ENCODE peak calls at places on chromosome 22, in five cellular contexts. A is heart left ventricle, C is HepG2, R is stomach, T is H54. M is an unnamed sample.
A peak's percentile ranks its signal among the peaks of the same experiment; 100 is the strongest.

GRCh38 chr22:17087176-17088131 is 2.7 kb downstream of the IL17RA start:
- DNase-seq in C (no peak), A (no peak), T (no peak), R (no peak), M (no peak)

GRCh38 chr22:32203181-32204105 is 1.4 kb downstream of the RFPL2 start:
- DNase-seq in R (no peak), T (no peak), A (no peak), C (no peak), M (no peak)

GRCh38 chr22:39077513-39077840 is 402 bp downstream of the APOBEC3G start:
- DNase-seq in C (no peak), A (no peak), R (no peak), T (no peak), M (no peak)

GRCh38 chr22:40747361-40747760 is 68.1 kb downstream of the MCHR1 start:
- DNase-seq in T (no peak), C (no peak), A (no peak), R (no peak), M (no peak)

GRCh38 chr22:28710112-28710888 is 30.7 kb upstream of the TTC28 start:
- DNase-seq in T (no peak), C (peak; percentile 13), R (no peak), A (no peak), M (no peak)

GRCh38 chr22:28448625-28449024 is 231.0 kb downstream of the TTC28 start:
- DNase-seq in T (no peak), A (no peak), R (no peak), C (no peak), M (no peak)

GRCh38 chr22:19770349-19771220 is 10.0 kb downstream of the TBX1 start:
- DNase-seq in R (no peak), C (no peak), A (no peak), T (no peak), M (no peak)

GRCh38 chr22:24066872-24067271 is 55.8 kb downstream of the CABIN1 start:
- DNase-seq in T (no peak), A (no peak), C (no peak), R (peak; percentile 71), M (peak; percentile 67)

GRCh38 chr22:29306830-29307657 is 594 bp downstream of the GAS2L1 start:
- DNase-seq in A (peak; percentile 93), T (peak; percentile 62), C (peak; percentile 39), R (peak; percentile 83), M (peak; percentile 85)

GRCh38 chr22:46078241-46079092 is 71.9 kb upstream of the PPARA start:
- DNase-seq in T (no peak), A (peak; percentile 89), C (no peak), R (peak; percentile 81), M (peak; percentile 32)

GRCh38 chr22:27965547-27965946 is 46.5 kb upstream of the PITPNB start:
- DNase-seq in T (no peak), C (no peak), R (no peak), A (no peak), M (no peak)

GRCh38 chr22:19843107-19843856 is 11.4 kb downstream of the GNB1L start:
- DNase-seq in C (no peak), T (no peak), R (peak; percentile 48), A (no peak), M (no peak)

GRCh38 chr22:29109853-29110252 is 37.0 kb downstream of the KREMEN1 start:
- DNase-seq in A (no peak), T (no peak), C (no peak), R (no peak), M (no peak)

GRCh38 chr22:45497746-45498145 is 4.9 kb upstream of the FBLN1 start:
- DNase-seq in T (no peak), R (no peak), C (no peak), A (no peak), M (no peak)

GRCh38 chr22:20654343-20655208 is 119.3 kb upstream of the SERPIND1 start:
- DNase-seq in R (no peak), C (no peak), T (no peak), A (no peak), M (no peak)

GRCh38 chr22:48829908-48830307 is 997.8 kb downstream of the BRD1 start:
- DNase-seq in C (no peak), T (no peak), A (no peak), R (no peak), M (no peak)

GRCh38 chr22:40289991-40290459 is 56.3 kb upstream of the ADSL start:
- DNase-seq in R (peak; percentile 33), C (no peak), T (no peak), A (no peak), M (peak; percentile 27)

GRCh38 chr22:39243443-39244072 is 1.2 kb downstream of the PDGFB start:
- DNase-seq in A (peak; percentile 41), C (peak; percentile 75), R (no peak), T (no peak), M (no peak)

GRCh38 chr22:45777046-45777851 is 105.6 kb downstream of the ATXN10 start:
- DNase-seq in A (no peak), C (no peak), R (no peak), T (no peak), M (no peak)

GRCh38 chr22:25083414-25084166 is 116.1 kb upstream of the CRYBB3 start:
- DNase-seq in T (no peak), C (peak; percentile 88), R (no peak), A (no peak), M (peak; percentile 13)

GRCh38 chr22:25086902-25087282 is 112.8 kb upstream of the CRYBB3 start:
- DNase-seq in A (no peak), T (no peak), R (no peak), C (no peak), M (no peak)

GRCh38 chr22:25085156-25085555 is 114.5 kb upstream of the CRYBB3 start:
- DNase-seq in T (no peak), C (no peak), R (no peak), A (no peak), M (no peak)

GRCh38 chr22:25084405-25085107 is 115.1 kb upstream of the CRYBB3 start:
- DNase-seq in A (no peak), R (no peak), T (no peak), C (no peak), M (no peak)

DNA sequence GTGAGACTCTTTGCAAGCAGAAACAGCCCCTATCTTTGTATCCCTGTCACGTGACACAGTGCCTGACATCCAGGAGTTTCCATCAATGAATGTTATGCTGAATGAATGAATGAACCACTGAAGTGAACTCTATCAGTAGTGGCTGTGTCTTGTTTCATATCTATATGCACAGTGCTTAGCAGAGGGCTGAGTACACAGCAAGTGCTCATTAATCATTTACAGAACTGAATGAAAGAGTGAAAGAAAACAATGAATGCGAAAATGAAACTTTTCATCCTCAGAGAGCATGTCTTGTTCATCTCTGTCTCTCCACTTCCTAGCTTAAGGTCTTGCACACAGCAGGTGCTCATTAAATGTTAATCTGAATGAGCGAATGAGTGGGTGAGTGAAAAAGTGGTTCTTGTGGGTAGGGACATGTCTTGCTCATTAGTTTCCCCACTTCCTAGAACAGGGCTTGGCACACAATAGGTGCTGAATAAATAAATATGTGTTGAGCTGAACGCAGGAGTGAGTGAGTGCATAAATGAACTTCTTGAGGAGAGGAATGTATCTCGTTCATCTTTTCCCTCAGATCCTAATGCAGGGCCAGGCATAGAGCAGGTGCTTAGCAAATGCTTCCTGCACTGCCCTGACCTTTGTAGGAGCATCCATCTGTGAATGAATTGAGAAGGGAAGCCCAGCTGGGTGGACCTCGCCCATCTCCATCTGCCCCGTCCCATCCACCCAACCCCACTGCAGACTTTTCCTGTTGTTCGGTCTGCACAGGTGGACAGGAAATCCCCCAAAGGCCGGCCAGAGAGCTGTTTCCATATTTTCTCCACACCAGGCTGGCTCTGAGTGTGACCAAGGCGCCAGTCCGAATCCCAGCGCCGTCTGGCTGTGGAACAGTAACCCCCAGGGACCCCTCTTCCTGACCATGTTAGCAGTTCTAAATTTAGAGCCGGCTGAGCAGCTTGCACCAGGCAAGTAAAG is 113.4 kb upstream of the CRYBB3 start:
- DNase-seq in C (peak; percentile 91), T (no peak), R (no peak), A (peak; percentile 66), M (no peak)
- TF ChIP-seq POLR2A in C (no peak), T (no peak), R (no peak), A (no peak), M (no peak)

DNA sequence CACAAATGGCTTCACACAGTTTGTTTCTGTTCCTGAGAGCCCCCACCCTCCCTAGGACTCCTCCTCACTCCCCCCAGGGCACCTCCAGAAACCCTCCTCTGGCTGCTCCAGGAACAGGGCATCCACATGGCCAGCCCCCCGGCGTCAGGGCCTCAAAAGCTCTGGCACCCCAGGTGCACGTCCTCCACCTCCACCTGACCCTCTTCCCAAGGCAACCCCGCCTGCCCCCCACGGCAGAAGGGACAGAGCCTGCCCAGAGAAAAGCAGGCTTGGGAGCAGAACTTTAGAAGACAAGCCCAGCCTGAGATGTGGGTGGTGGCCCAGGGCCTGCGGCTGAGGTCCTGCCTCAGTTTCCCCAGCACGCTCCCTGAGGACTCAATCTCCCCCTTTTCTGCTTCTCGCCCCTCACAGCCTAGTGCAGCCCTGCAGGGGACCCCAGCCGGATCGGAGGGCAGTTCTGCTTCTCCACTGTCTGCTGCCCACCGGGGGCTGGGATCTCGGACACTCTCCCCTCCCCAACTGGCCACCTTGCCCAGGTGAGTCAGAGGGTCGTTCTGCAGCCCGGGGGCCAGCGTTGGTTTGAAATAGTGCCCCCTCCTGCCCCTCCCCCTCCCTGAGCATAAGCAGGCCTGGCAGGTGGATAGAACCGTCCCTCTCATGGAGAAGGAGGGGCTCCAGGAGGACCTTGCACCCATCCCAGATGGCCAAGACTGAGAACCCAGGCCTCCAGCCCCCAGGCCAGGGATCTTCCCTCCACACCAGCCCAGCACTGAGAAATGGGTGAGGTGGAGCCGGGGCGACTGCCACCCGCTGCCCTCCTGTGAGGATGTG is 2.4 kb upstream of the TRABD start:
- DNase-seq in C (no peak), T (no peak), A (peak; percentile 29), R (no peak), M (no peak)
- TF ChIP-seq POLR2A in C (no peak), T (no peak), A (no peak), R (no peak), M (no peak)

DNA sequence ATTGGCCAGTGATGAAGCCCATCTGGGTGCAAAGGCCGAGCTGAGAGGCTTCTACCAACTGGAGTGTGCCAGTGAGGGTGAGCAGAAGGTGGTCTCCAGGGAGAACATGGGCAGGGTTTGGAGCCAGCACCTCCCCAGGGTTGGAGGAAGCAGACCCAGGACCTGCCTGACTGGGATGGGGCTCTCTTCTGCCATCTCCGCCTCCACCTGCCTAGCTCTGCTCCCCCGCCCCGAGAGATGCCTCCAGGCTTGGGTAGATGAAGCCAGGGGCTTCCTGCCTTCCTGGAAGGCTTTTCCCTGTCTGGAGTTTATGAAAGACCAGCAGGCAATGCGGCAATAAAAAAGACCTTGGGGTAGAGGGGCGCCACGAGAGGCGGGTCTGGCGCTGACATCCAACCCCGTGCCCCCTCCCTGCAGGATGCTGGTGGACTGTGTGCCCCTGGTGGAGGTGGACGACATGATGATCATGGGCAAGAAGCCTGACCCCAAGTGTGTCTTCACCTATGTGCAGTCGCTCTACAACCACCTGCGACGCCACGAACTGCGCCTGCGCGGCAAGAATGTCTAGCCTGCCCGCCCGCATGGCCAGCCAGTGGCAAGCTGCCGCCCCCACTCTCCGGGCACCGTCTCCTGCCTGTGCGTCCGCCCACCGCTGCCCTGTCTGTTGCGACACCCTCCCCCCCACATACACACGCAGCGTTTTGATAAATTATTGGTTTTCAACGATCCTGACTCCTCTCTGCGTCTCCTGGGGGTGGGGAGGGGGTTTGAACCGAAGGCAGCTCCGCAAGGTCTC is 3.3 kb downstream of the SELENOM start:
- DNase-seq in C (no peak), T (no peak), R (no peak), A (peak; percentile 45), M (no peak)
- TF ChIP-seq POLR2A in C (no peak), T (no peak), R (no peak), A (no peak), M (peak; percentile 20)

DNA sequence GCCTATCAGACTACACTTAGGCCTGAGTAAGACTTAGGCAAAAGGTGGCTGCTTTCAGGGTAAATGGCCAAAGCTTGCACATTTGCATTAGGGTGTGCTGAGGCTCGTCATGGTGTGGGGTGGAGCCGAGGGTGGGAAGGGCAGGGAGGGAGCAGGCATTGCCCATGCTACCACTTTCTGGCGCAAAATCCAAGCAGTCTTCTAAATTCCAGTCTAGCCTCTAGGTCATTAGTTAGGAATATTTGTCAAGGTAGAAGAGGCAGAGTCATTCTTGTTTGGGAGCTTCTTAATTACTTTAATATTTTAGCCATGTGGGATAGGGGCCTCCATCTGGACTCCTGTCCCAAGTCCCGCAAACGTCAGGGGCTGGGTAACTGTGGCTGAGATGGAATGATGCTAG is 28.6 kb downstream of the SCUBE1 start:
- DNase-seq in A (no peak), T (no peak), C (no peak), R (no peak), M (no peak)
- TF ChIP-seq POLR2A in A (no peak), T (no peak), C (no peak), R (no peak), M (no peak)